ENCODE peak calls at places on chromosome 7, in ten cellular contexts. D is T-cell; Q is ELR; G is ACHN; H is GM13977; W is lower leg skin; L is AG10803; P is NCI-H2081 treated with DMSO at 0.1 percent for 48 hours; J is GDM1; T is activated T-helper 1 cell treated with anti-CD3 and anti-CD28 coated beads, Interleukin-12 subunit alpha, Interleukin-12 subunit beta, Interleukin-2, Interleukin-4 antibody, amounts not matched to agents 30 ng/mL and 10 ng/mL and 1 ng/mL, durations not matched to agents 14 hours and 24 hours and 36 hours. X is an unnamed sample.

GRCh38 chr7:157432957-157433576 is 96.3 kb downstream of the DNAJB6 start:
- DNase-seq in D (peak), Q (peak), G (peak), H (peak), W (peak), L (peak), P (no peak), J (no peak), T (peak), X (peak)

GRCh38 chr7:141202540-141202939 is 128.7 kb downstream of the TMEM178B start:
- DNase-seq in D (no peak), Q (no peak), G (no peak), H (no peak), W (no peak), L (no peak), P (no peak), J (no peak), T (no peak), X (no peak)

GRCh38 chr7:133355325-133355708 is 102.4 kb downstream of the EXOC4 start:
- DNase-seq in D (no peak), Q (peak), G (no peak), H (no peak), W (no peak), L (peak), P (no peak), J (no peak), T (no peak), X (no peak)

GRCh38 chr7:157089100-157089510 is 49.6 kb upstream of the UBE3C start:
- DNase-seq in D (no peak), Q (no peak), G (no peak), H (no peak), W (no peak), L (no peak), P (no peak), J (no peak), T (no peak), X (no peak)

GRCh38 chr7:16712916-16713315 is 40.6 kb upstream of the TSPAN13 start:
- DNase-seq in D (no peak), Q (peak), G (peak), H (no peak), W (no peak), L (peak), P (no peak), J (no peak), T (no peak), X (no peak)

GRCh38 chr7:14196555-14196954 is 207.1 kb upstream of the ETV1 start:
- DNase-seq in D (no peak), Q (peak), G (peak), H (no peak), W (no peak), L (peak), P (no peak), J (no peak), T (no peak), X (no peak)

GRCh38 chr7:992445-992741 is 9.4 kb downstream of the CYP2W1 start:
- DNase-seq in D (no peak), Q (no peak), G (no peak), H (no peak), W (no peak), L (no peak), P (no peak), J (no peak), T (no peak), X (no peak)

GRCh38 chr7:926061-927030 is 28.1 kb downstream of the ADAP1 start:
- DNase-seq in D (no peak), Q (no peak), G (no peak), H (no peak), W (no peak), L (no peak), P (no peak), J (no peak), T (no peak), X (no peak)

GRCh38 chr7:158824028-158824427 is 5.3 kb downstream of the ESYT2 start:
- DNase-seq in D (peak), Q (peak), G (no peak), H (peak), W (no peak), L (no peak), P (no peak), J (peak), T (peak), X (peak)

GRCh38 chr7:98105942-98106544 is 619 bp upstream of the LMTK2 start:
- DNase-seq in D (no peak), Q (no peak), G (no peak), H (no peak), W (peak), L (no peak), P (no peak), J (no peak), T (no peak), X (no peak)